ENCODE peak calls at places on chromosomes 2 and 18, in eight cellular contexts. One of them, this sample, is unnamed.
A peak's percentile ranks its signal among the peaks of the same experiment; 100 is the strongest.

GRCh38 chr2:159939946-159940345 is 122.5 kb downstream of the PLA2R1 start:
- DNase-seq in left ventricle myocardium inferior: no peak
- DNase-seq in heart right ventricle: no peak
- DNase-seq in ecto neural progenitor cell: no peak
- DNase-seq in ELR: peak; percentile 37
- DNase-seq in HTR-8/SVneo: peak; percentile 30
- DNase-seq in HCT116: peak; percentile 6
- DNase-seq in GM23248: peak; percentile 24
- DNase-seq in this sample: peak; percentile 18

GRCh38 chr2:31000970-31001369 is 137.3 kb downstream of the GALNT14 start:
- DNase-seq in HCT116: no peak
- DNase-seq in heart right ventricle: no peak
- DNase-seq in ELR: no peak
- DNase-seq in ecto neural progenitor cell: no peak
- DNase-seq in HTR-8/SVneo: no peak
- DNase-seq in GM23248: no peak
- DNase-seq in left ventricle myocardium inferior: no peak
- DNase-seq in this sample: no peak

GRCh38 chr2:240229603-240230423 is 89.4 kb upstream of the OTOS start:
- DNase-seq in ecto neural progenitor cell: peak; percentile 19
- DNase-seq in heart right ventricle: peak; percentile 2
- DNase-seq in HTR-8/SVneo: no peak
- DNase-seq in HCT116: no peak
- DNase-seq in GM23248: peak; percentile 54
- DNase-seq in left ventricle myocardium inferior: no peak
- DNase-seq in ELR: peak; percentile 25
- DNase-seq in this sample: peak; percentile 29

GRCh38 chr2:147198651-147199171 is 646.1 kb upstream of the ACVR2A start:
- DNase-seq in HTR-8/SVneo: no peak
- DNase-seq in HCT116: no peak
- DNase-seq in ecto neural progenitor cell: no peak
- DNase-seq in GM23248: no peak
- DNase-seq in ELR: no peak
- DNase-seq in heart right ventricle: no peak
- DNase-seq in left ventricle myocardium inferior: no peak
- DNase-seq in this sample: no peak

GRCh38 chr18:12883003-12883683 is 894 bp downstream of the PTPN2 start:
- DNase-seq in heart right ventricle: no peak
- DNase-seq in ELR: peak; percentile 24
- DNase-seq in HTR-8/SVneo: peak; percentile 15
- DNase-seq in ecto neural progenitor cell: no peak
- DNase-seq in left ventricle myocardium inferior: no peak
- DNase-seq in GM23248: peak; percentile 72
- DNase-seq in HCT116: no peak
- DNase-seq in this sample: peak; percentile 16

GRCh38 chr2:7011376-7012083 is 94.3 kb downstream of the RNF144A start:
- DNase-seq in HCT116: no peak
- DNase-seq in left ventricle myocardium inferior: no peak
- DNase-seq in HTR-8/SVneo: no peak
- DNase-seq in GM23248: peak; percentile 96
- DNase-seq in ELR: peak; percentile 8
- DNase-seq in heart right ventricle: no peak
- DNase-seq in ecto neural progenitor cell: no peak
- DNase-seq in this sample: no peak

GRCh38 chr2:208781166-208781565 is 374.6 kb downstream of the PTH2R start:
- DNase-seq in HCT116: no peak
- DNase-seq in GM23248: no peak
- DNase-seq in HTR-8/SVneo: no peak
- DNase-seq in ELR: no peak
- DNase-seq in heart right ventricle: no peak
- DNase-seq in ecto neural progenitor cell: no peak
- DNase-seq in left ventricle myocardium inferior: no peak
- DNase-seq in this sample: no peak

GRCh38 chr18:79439201-79440023 is 43.7 kb downstream of the NFATC1 start:
- DNase-seq in ecto neural progenitor cell: no peak
- DNase-seq in left ventricle myocardium inferior: no peak
- DNase-seq in HTR-8/SVneo: no peak
- DNase-seq in heart right ventricle: no peak
- DNase-seq in GM23248: no peak
- DNase-seq in ELR: no peak
- DNase-seq in HCT116: no peak
- DNase-seq in this sample: no peak

GRCh38 chr2:20365249-20365817 is 14.7 kb upstream of the PUM2 start:
- DNase-seq in HTR-8/SVneo: peak; percentile 54
- DNase-seq in heart right ventricle: no peak
- DNase-seq in left ventricle myocardium inferior: no peak
- DNase-seq in GM23248: peak; percentile 91
- DNase-seq in HCT116: no peak
- DNase-seq in ELR: peak; percentile 90
- DNase-seq in ecto neural progenitor cell: no peak
- DNase-seq in this sample: no peak